ENCODE peak calls at places on chromosome 17, in six cellular contexts. O is A549, T is H1, H is WTC11, X is HepG2, D is K562. J is an unnamed sample.

GRCh38 chr17:145671-146541 is 8.5 kb downstream of the SCGB1C2 start:
- DNase-seq in X (no peak), T (no peak), D (no peak), H (no peak), O (no peak), J (no peak)

GRCh38 chr17:31357831-31358400 is 33.6 kb upstream of the RAB11FIP4 start:
- DNase-seq in O (no peak), T (no peak), D (no peak), H (no peak), X (no peak), J (no peak)

GRCh38 chr17:63944736-63945499 is 12.8 kb upstream of the CD79B start:
- DNase-seq in X (no peak), D (no peak), O (no peak), T (no peak), H (no peak), J (no peak)

GRCh38 chr17:40348136-40348504 is 16.4 kb downstream of the GJD3 start:
- DNase-seq in O (no peak), D (no peak), T (no peak), H (no peak), X (no peak), J (no peak)

GRCh38 chr17:77610980-77611641 is 347.4 kb upstream of the TNRC6C start:
- DNase-seq in D (no peak), T (no peak), O (no peak), X (no peak), H (no peak), J (no peak)

GRCh38 chr17:50556803-50557202 is 3.7 kb upstream of the CACNA1G start:
- DNase-seq in D (no peak), H (no peak), T (no peak), X (no peak), O (no peak), J (no peak)

GRCh38 chr17:39606434-39607056 is 1.2 kb downstream of the NEUROD2 start:
- DNase-seq in X (no peak), O (no peak), T (no peak), D (no peak), H (peak; percentile 40), J (no peak)

GRCh38 chr17:29116652-29117439 is 63.4 kb downstream of the MYO18A start:
- DNase-seq in O (peak; percentile 76), X (peak; percentile 18), H (peak; percentile 93), D (peak; percentile 77), T (peak; percentile 57), J (peak; percentile 61)

GRCh38 chr17:76407509-76407908 is 23.1 kb downstream of the SPHK1 start:
- DNase-seq in O (no peak), H (no peak), D (no peak), T (no peak), X (no peak), J (no peak)

GRCh38 chr17:70127221-70127873 is 42.0 kb upstream of the KCNJ2 start:
- DNase-seq in D (no peak), T (no peak), H (no peak), O (no peak), X (no peak), J (no peak)
- TF ChIP-seq JUN in D (no peak), T (no peak), H (no peak), O (no peak), X (no peak), J (no peak)

DNA sequence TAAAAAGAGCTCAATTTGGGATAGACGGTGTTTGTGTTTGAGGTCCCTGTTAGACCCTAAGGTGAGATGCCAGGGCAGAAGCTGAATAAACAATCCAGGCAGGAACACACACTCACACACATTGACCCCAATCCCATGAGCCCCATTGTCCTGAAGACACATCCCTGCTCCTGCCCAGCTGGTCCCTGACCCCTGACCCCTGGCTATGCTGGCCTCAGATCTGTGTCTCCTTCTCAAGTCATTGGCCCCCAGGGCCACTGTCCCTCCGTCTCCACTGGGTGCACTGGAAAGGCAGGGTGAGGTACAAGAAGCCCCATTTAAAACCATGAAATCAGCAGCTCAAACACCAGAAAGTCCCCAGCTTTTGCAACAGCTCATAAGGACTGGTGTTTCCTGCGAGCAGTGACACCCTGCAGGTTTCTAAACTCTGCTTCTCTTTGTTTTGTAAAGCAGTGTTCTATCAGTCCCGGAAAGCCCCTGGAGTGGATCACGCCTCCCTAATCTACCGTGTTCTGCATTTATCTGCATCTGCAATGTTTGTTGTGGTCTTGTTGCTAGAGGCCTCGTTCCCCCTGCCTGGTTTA is 18.0 kb upstream of the ASGR2 start:
- DNase-seq in H (peak; percentile 73), T (peak; percentile 63), O (no peak), D (no peak), X (peak; percentile 61), J (peak; percentile 83)
- TF ChIP-seq JUN in H (no peak), T (no peak), O (no peak), D (no peak), X (no peak), J (peak; percentile 14)

GRCh38 chr17:10311131-10311530 is 61.7 kb downstream of the MYH13 start:
- DNase-seq in O (no peak), D (no peak), X (no peak), H (no peak), T (no peak), J (no peak)

GRCh38 chr17:10314332-10314731 is 58.5 kb downstream of the MYH13 start:
- DNase-seq in H (no peak), X (no peak), D (no peak), T (no peak), O (no peak), J (no peak)

GRCh38 chr17:10309003-10309974 is 63.5 kb downstream of the MYH13 start:
- DNase-seq in X (no peak), T (no peak), H (no peak), D (no peak), O (no peak), J (no peak)

GRCh38 chr17:10316986-10317834 is 55.6 kb downstream of the MYH13 start:
- DNase-seq in D (peak; percentile 12), T (no peak), O (peak; percentile 50), X (peak; percentile 20), H (peak; percentile 77), J (no peak)

GRCh38 chr17:10313037-10313672 is 59.7 kb downstream of the MYH13 start:
- DNase-seq in O (no peak), H (peak; percentile 40), T (no peak), D (no peak), X (no peak), J (no peak)
- TF ChIP-seq JUN in O (no peak), H (no peak), T (no peak), D (no peak), X (no peak), J (no peak)

GRCh38 chr17:42453544-42453943 is 5.1 kb upstream of the ATP6V0A1 start:
- DNase-seq in O (no peak), T (no peak), H (no peak), X (no peak), D (no peak), J (no peak)

GRCh38 chr17:42457107-42457787 is 1.4 kb upstream of the ATP6V0A1 start:
- DNase-seq in D (no peak), O (no peak), H (no peak), T (no peak), X (no peak), J (peak; percentile 56)

GRCh38 chr17:42459256-42459982 is 741 bp downstream of the ATP6V0A1 start:
- DNase-seq in X (peak; percentile 65), O (peak; percentile 68), H (peak; percentile 31), D (peak; percentile 61), T (no peak), J (no peak)

GRCh38 chr17:42458497-42459255 is at the start of gene ATP6V0A1:
- DNase-seq in D (peak; percentile 96), T (peak; percentile 57), H (peak; percentile 97), X (peak; percentile 84), O (peak; percentile 95), J (peak; percentile 91)

GRCh38 chr17:42456223-42457106 is 2.2 kb upstream of the ATP6V0A1 start:
- DNase-seq in D (peak; percentile 62), H (no peak), O (no peak), T (no peak), X (no peak), J (peak; percentile 88)
- TF ChIP-seq JUN in D (no peak), H (no peak), O (no peak), T (no peak), X (no peak), J (no peak)

DNA sequence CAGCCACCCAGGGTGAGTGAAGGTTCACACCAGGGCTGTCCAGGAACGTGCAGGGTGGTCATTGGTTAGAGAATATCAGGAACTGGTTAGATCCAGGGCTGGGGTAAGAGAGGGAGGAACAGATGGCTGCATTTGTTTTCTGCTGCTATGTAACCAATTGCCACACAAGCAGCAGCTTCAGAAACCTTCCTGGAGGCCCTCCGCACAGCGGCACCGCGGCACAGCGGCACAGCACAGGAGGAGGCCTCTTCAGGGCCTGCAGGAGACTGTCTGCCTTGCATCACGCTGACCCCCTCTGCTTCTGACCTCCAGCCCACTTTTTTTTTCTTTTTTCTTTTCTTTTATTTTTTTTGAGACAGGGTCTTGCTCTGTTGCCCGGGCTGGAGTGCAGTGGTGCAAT is 86.1 kb downstream of the KCNJ12 start:
- DNase-seq in H (no peak), T (no peak), D (no peak), X (no peak), O (no peak), J (no peak)
- TF ChIP-seq JUN in H (no peak), T (no peak), D (no peak), X (no peak), O (no peak), J (no peak)

J was measured in endothelial cell of umbilical vein.